ENCODE peak calls at places on chromosome 10, in five cellular contexts. K is HAP-1; F is fibroblast of mammary gland; I is stimulated activated CD4-positive, alpha-beta T cell treated with anti-CD3 and anti-CD28 coated beads, Interleukin-2, amount 100 ng/mL, for 48 hours; D is stimulated activated CD8-positive, alpha-beta memory T cell treated with anti-CD3 and anti-CD28 coated beads, Interleukin-12 subunit alpha, Interleukin-12 subunit beta, amount 100 ng/mL, for 4 hours. W is an unnamed sample.

GRCh38 chr10:52216852-52217251 is 97.2 kb upstream of the DKK1 start:
- DNase-seq in K (no peak), I (no peak), F (peak), D (no peak), W (no peak)

GRCh38 chr10:91420868-91421267 is 10.7 kb downstream of the HECTD2 start:
- DNase-seq in K (no peak), D (no peak), F (peak), I (no peak), W (no peak)

GRCh38 chr10:132265878-132266496 is 41.8 kb downstream of the STK32C start:
- DNase-seq in D (no peak), F (no peak), I (no peak), K (no peak), W (no peak)

GRCh38 chr10:121262774-121263406 is 335.4 kb downstream of the FGFR2 start:
- DNase-seq in F (no peak), K (no peak), I (no peak), D (no peak), W (no peak)

GRCh38 chr10:64316416-64316815 is 795.2 kb downstream of the REEP3 start:
- DNase-seq in I (no peak), K (no peak), F (no peak), D (no peak), W (no peak)

GRCh38 chr10:89118091-89118490 is 89.0 kb downstream of the CH25H start:
- DNase-seq in F (peak), I (no peak), D (no peak), K (no peak), W (no peak)

GRCh38 chr10:62437696-62438095 is 63.5 kb downstream of the ZNF365 start:
- DNase-seq in D (no peak), I (no peak), K (peak), F (peak), W (peak)

GRCh38 chr10:126324826-126325225 is 63.5 kb downstream of the ADAM12 start:
- DNase-seq in D (no peak), I (no peak), F (no peak), K (no peak), W (no peak)

GRCh38 chr10:1273372-1274097 is 217.3 kb downstream of the WDR37 start:
- DNase-seq in F (no peak), K (no peak), I (no peak), D (no peak), W (no peak)

GRCh38 chr10:66964946-66965345 is 39.1 kb downstream of the LRRTM3 start:
- DNase-seq in I (no peak), F (no peak), K (no peak), D (no peak), W (no peak)

GRCh38 chr10:110813743-110814472 is 57.8 kb upstream of the PDCD4 start:
- DNase-seq in F (no peak), I (no peak), D (no peak), K (no peak), W (no peak)

GRCh38 chr10:128097783-128098182 is 28.4 kb downstream of the MKI67 start:
- DNase-seq in D (no peak), F (no peak), K (no peak), I (no peak), W (no peak)

GRCh38 chr10:42973870-42974692 is 102.8 kb upstream of the RET start:
- DNase-seq in F (no peak), D (no peak), I (no peak), K (peak), W (no peak)

GRCh38 chr10:3773465-3774017 is 11.5 kb downstream of the KLF6 start:
- DNase-seq in D (no peak), F (peak), K (no peak), I (no peak), W (no peak)

GRCh38 chr10:16907720-16908119 is 90.5 kb upstream of the RSU1 start:
- DNase-seq in F (no peak), K (no peak), D (no peak), I (no peak), W (no peak)

GRCh38 chr10:108755661-108756060 is 1167.7 kb downstream of the XPNPEP1 start:
- DNase-seq in D (no peak), K (no peak), I (no peak), F (peak), W (no peak)

GRCh38 chr10:33396279-33396678 is 61.8 kb upstream of the NRP1 start:
- DNase-seq in K (no peak), I (no peak), D (no peak), F (no peak), W (no peak)

GRCh38 chr10:98074315-98074911 is 44.0 kb upstream of the CRTAC1 start:
- DNase-seq in D (no peak), F (peak), K (peak), I (no peak), W (peak)

GRCh38 chr10:69869291-69869841 is 67.7 kb downstream of the COL13A1 start:
- DNase-seq in K (no peak), D (no peak), F (peak), I (no peak), W (no peak)

GRCh38 chr10:114541081-114541833 is 116.8 kb downstream of the ABLIM1 start:
- DNase-seq in F (peak), D (peak), K (no peak), I (peak), W (no peak)

GRCh38 chr10:119667562-119668328 is 16.6 kb downstream of the BAG3 start:
- DNase-seq in D (no peak), I (no peak), F (peak), K (peak), W (peak)

GRCh38 chr10:45354261-45354660 is 19.8 kb upstream of the ALOX5 start:
- DNase-seq in D (no peak), I (no peak), K (no peak), F (no peak), W (no peak)

GRCh38 chr10:6233725-6234277 is 31.1 kb downstream of the PFKFB3 start:
- DNase-seq in I (no peak), K (no peak), F (no peak), D (no peak), W (no peak)

GRCh38 chr10:47451275-47451997 is 32.5 kb downstream of the ANXA8 start:
- DNase-seq in I (no peak), F (no peak), D (no peak), K (no peak), W (no peak)

GRCh38 chr10:97628228-97628627 is 5.1 kb downstream of the MORN4 start:
- DNase-seq in K (no peak), D (no peak), F (no peak), I (no peak), W (no peak)

GRCh38 chr10:103739039-103739764 is 116.2 kb downstream of the SH3PXD2A start:
- DNase-seq in K (no peak), I (no peak), F (peak), D (no peak), W (peak)

GRCh38 chr10:22053048-22053447 is 49.5 kb upstream of the DNAJC1 start:
- DNase-seq in I (no peak), D (no peak), F (no peak), K (no peak), W (no peak)

GRCh38 chr10:99754670-99755069 is 22.6 kb downstream of the CUTC start:
- DNase-seq in D (no peak), K (no peak), F (peak), I (no peak), W (no peak)